ENCODE peak calls at places on chromosomes 7 and 10, in eight cellular contexts. Z is HT-29; O is amygdala; A is substantia nigra; S is H9; T is stimulated activated CD8-positive, alpha-beta memory T cell treated with anti-CD3 and anti-CD28 coated beads, Interleukin-12 subunit alpha, Interleukin-12 subunit beta, amount 100 ng/mL, for 4 hours; U is LoVo; I is MCF 10A. C is an unnamed sample.

GRCh38 chr7:37719077-37719476 is 35.5 kb downstream of the GPR141 start:
- DNase-seq in O (no peak), S (no peak), A (no peak), U (no peak), I (no peak), T (no peak), Z (no peak), C (no peak)

GRCh38 chr7:104230606-104231005 is 22.8 kb upstream of the ORC5 start:
- DNase-seq in O (no peak), A (no peak), T (no peak), S (no peak), Z (no peak), U (no peak), I (no peak), C (no peak)

GRCh38 chr10:1268856-1269255 is 212.7 kb downstream of the WDR37 start:
- DNase-seq in T (no peak), O (no peak), S (no peak), I (peak), A (no peak), Z (no peak), U (no peak), C (peak)

GRCh38 chr7:108181073-108181985 is 51.2 kb upstream of the LAMB4 start:
- DNase-seq in S (peak), Z (peak), I (peak), T (no peak), U (peak), A (no peak), O (no peak), C (peak)

GRCh38 chr7:49580000-49580399 is 193.4 kb upstream of the VWC2 start:
- DNase-seq in S (peak), O (no peak), T (no peak), A (no peak), U (no peak), Z (no peak), I (no peak), C (peak)

GRCh38 chr7:24216576-24217116 is 67.3 kb upstream of the NPY start:
- DNase-seq in I (peak), Z (no peak), A (no peak), S (no peak), T (no peak), U (no peak), O (no peak), C (no peak)

GRCh38 chr7:47609803-47610452 is 28.0 kb upstream of the TNS3 start:
- DNase-seq in Z (no peak), O (no peak), S (no peak), I (no peak), T (no peak), U (no peak), A (no peak), C (no peak)

GRCh38 chr10:33216661-33217427 is 117.6 kb downstream of the NRP1 start:
- DNase-seq in A (no peak), I (peak), O (no peak), U (peak), T (no peak), Z (no peak), S (no peak), C (no peak)

GRCh38 chr10:31419394-31420063 is 100.5 kb downstream of the ZEB1 start:
- DNase-seq in O (no peak), I (peak), Z (no peak), U (no peak), S (no peak), A (no peak), T (no peak), C (no peak)

GRCh38 chr10:70532554-70533188 is 54.1 kb downstream of the PALD1 start:
- DNase-seq in S (no peak), I (no peak), O (no peak), Z (no peak), T (no peak), A (no peak), U (no peak), C (no peak)

GRCh38 chr10:106920538-106920937 is 244.0 kb downstream of the SORCS1 start:
- DNase-seq in Z (no peak), S (no peak), A (peak), T (no peak), U (no peak), I (no peak), O (no peak), C (no peak)

C was measured in mesendoderm.